ENCODE peak calls at places on chromosomes 13 and 19, in seven cellular contexts. D is AG09319, U is PC-3, T is RWPE1, M is neural progenitor cell, G is nephron progenitor cell, K is hepatocyte. W is an unnamed sample.
A peak's percentile ranks its signal among the peaks of the same experiment; 100 is the strongest.

GRCh38 chr19:28697308-28697707 is 515.6 kb downstream of the UQCRFS1 start:
- DNase-seq in D (no peak), U (no peak), T (no peak), M (no peak), G (no peak), K (no peak), W (no peak)

GRCh38 chr19:13492128-13492527 is 14.2 kb downstream of the CACNA1A start:
- DNase-seq in D (peak; percentile 56), U (peak; percentile 6), T (no peak), M (no peak), G (no peak), K (no peak), W (no peak)

GRCh38 chr13:74040200-74040599 is 94.0 kb downstream of the KLF12 start:
- DNase-seq in D (no peak), U (peak; percentile 31), T (peak; percentile 26), M (peak; percentile 89), G (peak; percentile 57), K (peak; percentile 65), W (no peak)

GRCh38 chr19:32313866-32314265 is 31.5 kb upstream of the ZNF507 start:
- DNase-seq in D (no peak), U (no peak), T (no peak), M (no peak), G (no peak), K (no peak), W (no peak)

GRCh38 chr19:42268704-42269517 is at the start of gene CIC:
- DNase-seq in D (peak; percentile 100), U (peak; percentile 99), T (peak; percentile 96), M (peak; percentile 100), G (peak; percentile 99), K (peak; percentile 100), W (peak; percentile 95)

GRCh38 chr19:13475044-13475443 is 31.2 kb downstream of the CACNA1A start:
- DNase-seq in D (no peak), U (no peak), T (no peak), M (no peak), G (no peak), K (no peak), W (no peak)

GRCh38 chr19:8451377-8451776 is 6.6 kb downstream of the HNRNPM start:
- DNase-seq in D (no peak), U (no peak), T (no peak), M (no peak), G (no peak), K (no peak), W (no peak)

GRCh38 chr19:42291437-42291815 is 10.5 kb upstream of the PRR19 start:
- DNase-seq in D (no peak), U (no peak), T (no peak), M (no peak), G (no peak), K (no peak), W (no peak)

GRCh38 chr13:109454167-109454917 is 332.0 kb downstream of the IRS2 start:
- DNase-seq in D (peak; percentile 24), U (no peak), T (no peak), M (no peak), G (no peak), K (no peak), W (no peak)

GRCh38 chr19:3020321-3020960 is 8.6 kb downstream of the TLE2 start:
- DNase-seq in D (no peak), U (no peak), T (no peak), M (no peak), G (no peak), K (no peak), W (no peak)

GRCh38 chr19:11659612-11660011 is 62.3 kb downstream of the ZNF627 start:
- DNase-seq in D (no peak), U (peak; percentile 55), T (peak; percentile 24), M (no peak), G (no peak), K (no peak), W (no peak)

GRCh38 chr13:56378566-56378965 is 762.2 kb upstream of the PRR20A start:
- DNase-seq in D (no peak), U (no peak), T (no peak), M (no peak), G (no peak), K (no peak), W (no peak)

GRCh38 chr19:32866564-32867265 is 2.9 kb downstream of the SLC7A9 start:
- DNase-seq in D (no peak), U (no peak), T (no peak), M (no peak), G (no peak), K (no peak), W (no peak)

GRCh38 chr13:105587786-105588185 is 947.7 kb downstream of the EFNB2 start:
- DNase-seq in D (no peak), U (peak; percentile 91), T (peak; percentile 76), M (no peak), G (no peak), K (peak; percentile 41), W (no peak)

GRCh38 chr19:6740589-6741348 is 1.3 kb downstream of the TRIP10 start:
- DNase-seq in D (no peak), U (peak; percentile 55), T (no peak), M (peak; percentile 89), G (peak; percentile 63), K (peak; percentile 80), W (peak; percentile 56)

GRCh38 chr13:23268441-23268840 is 87.7 kb downstream of the SGCG start:
- DNase-seq in D (no peak), U (no peak), T (no peak), M (no peak), G (no peak), K (no peak), W (no peak)

GRCh38 chr19:34991542-34992333 is 8.4 kb upstream of the GRAMD1A start:
- DNase-seq in D (no peak), U (no peak), T (no peak), M (no peak), G (no peak), K (no peak), W (no peak)

GRCh38 chr13:30175166-30175565 is 132.2 kb downstream of the KATNAL1 start:
- DNase-seq in D (no peak), U (no peak), T (no peak), M (no peak), G (no peak), K (no peak), W (no peak)

GRCh38 chr19:1408300-1409203 is 1.2 kb downstream of the DAZAP1 start:
- DNase-seq in D (no peak), U (peak; percentile 22), T (no peak), M (peak; percentile 70), G (peak; percentile 65), K (peak; percentile 70), W (peak; percentile 54)

GRCh38 chr13:91017669-91018053 is 329.8 kb upstream of the MIR17HG start:
- DNase-seq in D (no peak), U (peak; percentile 61), T (no peak), M (no peak), G (no peak), K (peak; percentile 18), W (no peak)

GRCh38 chr19:2695288-2695866 is 7.1 kb downstream of the GNG7 start:
- DNase-seq in D (no peak), U (no peak), T (no peak), M (no peak), G (no peak), K (no peak), W (no peak)

GRCh38 chr13:48006396-48006795 is 5.3 kb upstream of the SUCLA2 start:
- DNase-seq in D (no peak), U (peak; percentile 64), T (peak; percentile 28), M (no peak), G (no peak), K (no peak), W (no peak)

GRCh38 chr13:33352023-33352422 is 66.5 kb upstream of the STARD13 start:
- DNase-seq in D (no peak), U (no peak), T (no peak), M (no peak), G (no peak), K (peak; percentile 19), W (no peak)

GRCh38 chr19:58229255-58229639 is 533 bp downstream of the ZNF544 start:
- DNase-seq in D (no peak), U (peak; percentile 50), T (peak; percentile 57), M (peak; percentile 65), G (peak; percentile 5), K (peak; percentile 47), W (no peak)
- TF ChIP-seq CTCF in D (peak; percentile 13), U (peak; percentile 53), T (peak; percentile 12), M (peak; percentile 30), G (no peak), K (peak; percentile 26), W (no peak)

GRCh38 chr13:113471844-113472243 is 18.6 kb upstream of the ADPRHL1 start:
- DNase-seq in D (no peak), U (no peak), T (no peak), M (peak; percentile 24), G (no peak), K (no peak), W (no peak)

GRCh38 chr13:113475280-113475679 is 15.2 kb downstream of the DCUN1D2 start:
- DNase-seq in D (no peak), U (no peak), T (no peak), M (no peak), G (no peak), K (no peak), W (no peak)

GRCh38 chr13:113475911-113476310 is 14.6 kb downstream of the DCUN1D2 start:
- DNase-seq in D (no peak), U (no peak), T (no peak), M (no peak), G (no peak), K (no peak), W (no peak)

GRCh38 chr13:113472355-113473025 is 18.0 kb downstream of the DCUN1D2 start:
- DNase-seq in D (no peak), U (no peak), T (no peak), M (no peak), G (no peak), K (no peak), W (no peak)

DNA sequence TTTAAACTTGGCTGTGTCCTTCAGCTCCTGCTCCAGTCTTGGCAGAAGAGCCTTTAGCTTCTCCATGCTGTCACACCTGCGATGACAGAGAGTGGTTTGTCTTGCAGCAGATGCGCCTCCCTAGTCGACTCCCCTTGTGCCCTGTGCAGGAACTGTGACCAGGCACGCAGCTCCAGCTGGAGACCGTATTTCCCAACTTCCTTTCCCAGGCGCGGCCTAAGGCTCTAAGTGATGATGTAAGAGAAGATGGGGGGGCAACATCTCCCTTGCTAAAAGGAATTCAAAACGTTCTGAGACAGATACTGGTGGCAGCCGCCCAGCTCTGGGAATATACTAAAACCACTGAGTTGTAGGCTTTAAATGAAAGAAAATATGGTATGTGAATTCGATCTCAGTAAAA is 16.3 kb downstream of the DCUN1D2 start:
- DNase-seq in D (peak; percentile 15), U (no peak), T (peak; percentile 25), M (no peak), G (no peak), K (no peak), W (no peak)
- TF ChIP-seq CTCF in D (no peak), U (no peak), T (no peak), M (no peak), G (no peak), K (no peak), W (no peak)

GRCh38 chr19:50486823-50487515 is 10.3 kb upstream of the GARIN5A start:
- DNase-seq in D (no peak), U (peak; percentile 83), T (no peak), M (peak; percentile 68), G (no peak), K (no peak), W (no peak)
- TF ChIP-seq CTCF in D (peak; percentile 30), U (peak; percentile 98), T (peak; percentile 37), M (peak; percentile 57), G (peak; percentile 45), K (peak; percentile 40), W (no peak)

DNA sequence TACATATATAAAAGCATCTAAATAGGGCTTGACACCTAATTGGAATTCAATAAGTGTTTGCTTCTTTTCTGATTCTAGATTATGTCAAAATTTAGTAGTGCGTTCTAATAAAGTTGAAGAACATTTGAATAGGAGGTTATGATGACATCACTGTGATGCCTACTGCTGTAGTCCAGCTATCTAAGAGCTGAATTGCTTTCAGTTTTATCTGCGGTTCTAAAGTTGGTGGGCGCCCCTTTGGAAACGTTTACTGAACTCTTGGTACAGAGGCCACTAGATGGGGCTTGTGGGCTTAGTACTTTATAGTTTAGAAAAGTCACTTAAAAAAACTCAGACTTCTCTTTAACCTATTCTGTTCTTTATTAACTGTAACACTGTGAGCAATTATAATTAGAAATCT is 776.9 kb downstream of the GPC5 start:
- DNase-seq in D (no peak), U (peak; percentile 43), T (no peak), M (peak; percentile 65), G (peak; percentile 16), K (peak; percentile 81), W (no peak)
- TF ChIP-seq CTCF in D (peak; percentile 23), U (peak; percentile 58), T (peak; percentile 21), M (peak; percentile 69), G (peak; percentile 35), K (peak; percentile 78), W (no peak)

W was measured in activated B cell treated with CpG ODN at 0.5 μM for 24 hours.